ENCODE peak calls at places on chromosomes 16 and 17, in four cellular contexts. Q is HCT116, R is HepG2, X is K562. W is an unnamed sample.

GRCh38 chr16:72285728-72286127 is 113.8 kb upstream of the PMFBP1 start:
- DNase-seq in Q (no peak), R (no peak), X (no peak), W (no peak)

GRCh38 chr17:65771704-65772103 is 210.3 kb upstream of the AXIN2 start:
- DNase-seq in Q (no peak), R (no peak), X (no peak), W (no peak)

GRCh38 chr17:82118815-82119380 is 20.9 kb upstream of the FASN start:
- DNase-seq in Q (no peak), R (peak), X (peak), W (no peak)

GRCh38 chr16:48479955-48480354 is 94.7 kb upstream of the SIAH1 start:
- DNase-seq in Q (no peak), R (peak), X (no peak), W (no peak)

GRCh38 chr16:11089504-11090124 is 145.2 kb downstream of the CLEC16A start:
- DNase-seq in Q (no peak), R (no peak), X (no peak), W (no peak)

GRCh38 chr17:48100591-48101011 is 677 bp downstream of the CBX1 start:
- DNase-seq in Q (peak), R (peak), X (peak), W (peak)

GRCh38 chr16:67284699-67285646 is 5.6 kb downstream of the PLEKHG4 start:
- DNase-seq in Q (no peak), R (peak), X (peak), W (no peak)

GRCh38 chr17:68441064-68441770 is 16.1 kb downstream of the WIPI1 start:
- DNase-seq in Q (no peak), R (no peak), X (no peak), W (no peak)

GRCh38 chr17:50731575-50732460 is 12.4 kb downstream of the LUC7L3 start:
- DNase-seq in Q (no peak), R (no peak), X (no peak), W (no peak)

GRCh38 chr17:21385281-21385845 is 9.2 kb downstream of the KCNJ12 start:
- DNase-seq in Q (no peak), R (no peak), X (no peak), W (no peak)

GRCh38 chr16:361872-362701 is 8.3 kb downstream of the MRPL28 start:
- DNase-seq in Q (peak), R (peak), X (peak), W (peak)

GRCh38 chr17:43912635-43913304 is 5.4 kb upstream of the MPP2 start:
- DNase-seq in Q (no peak), R (no peak), X (no peak), W (no peak)

GRCh38 chr16:85689950-85690320 is 1.2 kb upstream of the GINS2 start:
- DNase-seq in Q (no peak), R (no peak), X (no peak), W (no peak)

GRCh38 chr17:9401434-9401833 is 174.2 kb downstream of the STX8 start:
- DNase-seq in Q (no peak), R (no peak), X (no peak), W (no peak)

GRCh38 chr16:58011652-58012051 is 10.4 kb downstream of the USB1 start:
- DNase-seq in Q (no peak), R (peak), X (no peak), W (no peak)

GRCh38 chr17:8807070-8807550 is 7.9 kb upstream of the MFSD6L start:
- DNase-seq in Q (no peak), R (no peak), X (no peak), W (no peak)

GRCh38 chr17:72860778-72861177 is 231.7 kb downstream of the SLC39A11 start:
- DNase-seq in Q (no peak), R (no peak), X (no peak), W (no peak)

GRCh38 chr17:44191389-44191788 is 4.6 kb downstream of the TMUB2 start:
- DNase-seq in Q (no peak), R (no peak), X (no peak), W (no peak)

GRCh38 chr17:78356163-78356713 is 3.6 kb downstream of the SOCS3 start:
- DNase-seq in Q (no peak), R (no peak), X (no peak), W (no peak)

GRCh38 chr16:27773344-27773743 is 223.4 kb downstream of the KATNIP start:
- DNase-seq in Q (no peak), R (no peak), X (no peak), W (no peak)

GRCh38 chr17:42346473-42346872 is 41.8 kb downstream of the STAT3 start:
- DNase-seq in Q (no peak), R (no peak), X (no peak), W (no peak)
- H3K27ac ChIP-seq in Q (no peak), R (no peak), X (no peak), W (peak)

DNA sequence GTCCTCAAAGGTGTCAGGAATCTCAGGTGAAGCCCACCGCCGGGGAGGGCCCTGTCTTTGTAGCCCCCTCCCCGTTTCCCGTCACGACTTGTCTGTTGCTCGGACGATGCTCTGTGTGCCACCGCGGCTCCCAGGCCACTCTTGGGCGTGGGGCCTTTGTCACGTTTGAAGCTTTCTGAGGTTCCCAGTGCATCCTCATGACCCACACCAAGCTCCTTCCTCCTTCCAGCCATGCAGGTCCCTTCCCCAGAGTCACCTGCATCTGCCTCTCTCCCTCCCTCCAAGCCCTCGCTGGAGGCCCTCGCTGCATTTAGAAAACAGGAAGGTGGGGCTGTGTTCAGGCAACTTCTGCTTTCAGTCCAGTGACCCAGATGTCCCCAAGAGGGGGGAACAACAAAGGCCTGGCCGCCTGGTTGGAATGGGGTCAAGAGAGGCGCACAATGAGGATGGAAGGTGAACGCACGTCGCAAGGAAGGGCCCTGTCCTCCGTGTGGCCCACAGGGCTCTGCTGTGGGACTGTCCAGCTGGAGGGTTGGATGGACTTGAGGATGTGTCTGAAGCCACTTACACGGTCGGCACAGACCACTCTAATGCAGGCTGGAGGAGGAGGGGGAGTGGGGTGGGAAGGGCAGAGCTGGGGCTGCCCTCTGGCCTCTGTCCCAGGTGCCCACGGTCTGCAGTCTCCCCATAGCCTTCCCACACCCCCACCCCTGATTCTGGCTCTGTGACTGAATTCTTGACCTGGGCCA is 59.8 kb downstream of the OR1D5 start:
- DNase-seq in Q (no peak), R (no peak), X (no peak), W (no peak)
- TF ChIP-seq TCF7L2 in Q (no peak), R (no peak), X (no peak), W (no peak)

GRCh38 chr16:50645858-50646257 is 35.3 kb downstream of the SNX20 start:
- DNase-seq in Q (no peak), R (no peak), X (no peak), W (no peak)
- H3K27ac ChIP-seq in Q (no peak), R (no peak), X (no peak), W (no peak)

GRCh38 chr16:19520861-19521331 is 1.0 kb downstream of the GDE1 start:
- DNase-seq in Q (no peak), R (no peak), X (peak), W (peak)

GRCh38 chr16:19513377-19514053 is 8.4 kb downstream of the GDE1 start:
- DNase-seq in Q (no peak), R (no peak), X (no peak), W (no peak)

GRCh38 chr16:19515765-19516164 is 6.1 kb downstream of the GDE1 start:
- DNase-seq in Q (no peak), R (no peak), X (no peak), W (no peak)

GRCh38 chr16:19518423-19518822 is 3.5 kb downstream of the GDE1 start:
- DNase-seq in Q (no peak), R (no peak), X (no peak), W (no peak)

DNA sequence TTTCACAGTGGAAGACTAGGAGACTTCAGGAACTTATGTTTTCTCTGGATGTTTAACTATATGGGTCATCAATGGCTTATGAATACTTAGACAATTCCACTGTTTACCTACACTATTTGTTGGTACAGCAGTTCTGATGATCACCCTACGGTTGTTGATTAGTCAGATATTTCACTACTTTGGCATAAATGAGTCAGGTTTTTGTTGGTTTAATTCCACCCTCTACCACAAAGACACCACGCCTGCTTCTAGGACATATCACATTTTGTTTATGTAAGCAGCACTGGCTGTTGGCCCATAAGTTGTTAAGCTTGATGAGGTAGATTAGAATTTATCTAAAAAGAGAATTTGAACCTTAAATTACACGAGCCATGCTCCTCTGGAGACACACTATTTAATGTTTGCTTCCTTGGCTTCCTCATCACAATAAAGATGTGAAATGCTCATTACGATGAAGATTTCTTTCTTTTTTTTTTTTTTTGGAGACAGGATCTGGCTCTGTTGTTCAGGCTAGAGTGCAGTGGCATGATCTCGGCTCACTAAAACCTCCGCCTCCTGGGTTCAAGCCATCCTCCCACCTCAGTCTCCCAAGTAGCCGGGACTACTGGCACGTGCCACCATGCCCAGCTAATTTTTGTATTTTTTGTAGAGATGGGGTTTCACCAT is 4.3 kb downstream of the GDE1 start:
- DNase-seq in Q (no peak), R (no peak), X (peak), W (peak)
- TF ChIP-seq TCF7L2 in Q (no peak), R (no peak), X (no peak), W (no peak)

GRCh38 chr17:64164592-64165285 is 34.8 kb upstream of the ERN1 start:
- DNase-seq in Q (no peak), R (no peak), X (no peak), W (no peak)
- H3K27ac ChIP-seq in Q (no peak), R (no peak), X (no peak), W (no peak)

W was measured in Panc1.